ENCODE peak calls at places on chromosomes 5 and 9, in six cellular contexts. I, J, Q, X, H and D are unnamed samples.

GRCh38 chr9:22030101-22030598 is 21.0 kb upstream of the CDKN2B start:
- DNase-seq in X (no peak), J (peak), Q (no peak), I (peak), H (no peak), D (peak)

GRCh38 chr5:179608131-179608581 is 15.3 kb downstream of the HNRNPH1 start:
- DNase-seq in Q (no peak), I (no peak), H (no peak), X (no peak), J (no peak), D (peak)

GRCh38 chr9:125524522-125524921 is 182.5 kb downstream of the MAPKAP1 start:
- DNase-seq in J (no peak), H (no peak), X (no peak), I (peak), Q (no peak), D (no peak)

GRCh38 chr5:102547161-102547560 is 48.4 kb upstream of the SLCO6A1 start:
- DNase-seq in I (no peak), J (no peak), Q (no peak), H (no peak), X (no peak), D (no peak)

GRCh38 chr9:128027166-128027539 is 40.0 kb downstream of the NAIF1 start:
- DNase-seq in J (peak), Q (no peak), X (no peak), H (no peak), I (no peak), D (no peak)

GRCh38 chr9:4290427-4290837 is 9.4 kb downstream of the GLIS3 start:
- DNase-seq in J (no peak), I (no peak), H (no peak), X (no peak), Q (no peak), D (no peak)

GRCh38 chr9:121305269-121305994 is 37.5 kb downstream of the GSN start:
- DNase-seq in X (no peak), H (no peak), J (no peak), Q (no peak), I (no peak), D (no peak)

GRCh38 chr5:139104577-139105271 is 93.4 kb downstream of the SIL1 start:
- DNase-seq in Q (no peak), I (peak), J (no peak), X (no peak), H (peak), D (no peak)

GRCh38 chr5:60206234-60206633 is 312.7 kb upstream of the PDE4D start:
- DNase-seq in I (no peak), H (no peak), X (no peak), J (no peak), Q (no peak), D (no peak)

GRCh38 chr5:166695311-166695710 is 1596.1 kb upstream of the WWC1 start:
- DNase-seq in X (no peak), J (no peak), Q (no peak), I (no peak), H (no peak), D (no peak)

GRCh38 chr5:127040779-127041520 is 10.6 kb upstream of the MARCHF3 start:
- DNase-seq in I (peak), Q (no peak), J (no peak), X (no peak), H (no peak), D (no peak)

GRCh38 chr5:14701556-14701955 is 37.0 kb downstream of the OTULIN start:
- DNase-seq in J (no peak), I (no peak), X (no peak), Q (no peak), H (no peak), D (no peak)

GRCh38 chr9:134055981-134056461 is 11.8 kb downstream of the BRD3 start:
- DNase-seq in Q (no peak), H (peak), X (no peak), J (no peak), I (peak), D (no peak)

GRCh38 chr9:113568481-113569321 is 105.2 kb downstream of the RGS3 start:
- DNase-seq in Q (no peak), X (no peak), H (no peak), J (no peak), I (peak), D (no peak)

GRCh38 chr9:22817181-22817580 is 370.6 kb downstream of the DMRTA1 start:
- DNase-seq in X (no peak), Q (no peak), H (no peak), J (no peak), I (peak), D (no peak)

GRCh38 chr5:98975682-98976407 is 47.0 kb upstream of the CHD1 start:
- DNase-seq in X (no peak), I (peak), J (no peak), Q (no peak), H (no peak), D (no peak)

GRCh38 chr9:118809160-118809625 is 560.0 kb downstream of the BRINP1 start:
- DNase-seq in J (no peak), I (no peak), H (no peak), X (no peak), Q (no peak), D (no peak)

GRCh38 chr5:16152601-16153568 is 26.7 kb downstream of the MARCHF11 start:
- DNase-seq in X (no peak), I (no peak), Q (no peak), J (no peak), H (no peak), D (no peak)

GRCh38 chr9:79542735-79543504 is 28.8 kb upstream of the TLE4 start:
- DNase-seq in X (no peak), Q (no peak), I (no peak), H (no peak), J (no peak), D (no peak)

GRCh38 chr5:88786217-88786560 is 96.8 kb downstream of the MEF2C start:
- DNase-seq in X (no peak), H (no peak), J (no peak), I (no peak), Q (no peak), D (no peak)

GRCh38 chr9:126169736-126170135 is 156.9 kb upstream of the MVB12B start:
- DNase-seq in X (no peak), J (no peak), Q (no peak), I (no peak), H (no peak), D (no peak)

GRCh38 chr5:136135536-136135935 is 2.9 kb downstream of the SMAD5 start:
- DNase-seq in I (peak), X (no peak), H (no peak), J (no peak), Q (no peak), D (no peak)

GRCh38 chr5:154541553-154541952 is 63.5 kb upstream of the HAND1 start:
- DNase-seq in J (no peak), X (no peak), Q (no peak), H (no peak), I (no peak), D (peak)

GRCh38 chr5:96582343-96582742 is 79.8 kb upstream of the CAST start:
- DNase-seq in I (peak), Q (no peak), H (peak), J (no peak), X (no peak), D (no peak)

GRCh38 chr5:61055434-61056006 is 106.7 kb downstream of the SMIM15 start:
- DNase-seq in J (no peak), X (no peak), Q (no peak), H (peak), I (peak), D (peak)

GRCh38 chr9:36189978-36190377 is 743 bp upstream of the CLTA start:
- DNase-seq in X (no peak), Q (no peak), J (no peak), I (no peak), H (no peak), D (no peak)

GRCh38 chr9:13071921-13072320 is 207.6 kb downstream of the MPDZ start:
- DNase-seq in H (no peak), Q (no peak), I (no peak), X (no peak), J (no peak), D (no peak)

GRCh38 chr9:123343428-123344272 is 12.3 kb upstream of the CRB2 start:
- DNase-seq in J (no peak), I (no peak), X (no peak), Q (no peak), H (no peak), D (no peak)

GRCh38 chr9:114157516-114158176 is 2.3 kb downstream of the COL27A1 start:
- DNase-seq in I (peak), H (no peak), J (no peak), X (no peak), Q (no peak), D (no peak)